ENCODE peak calls at places on chromosomes 4 and X, in seven cellular contexts. D is OCI-LY7, K is heart left ventricle, M is mammary epithelial cell, B is A549, U is left lung, J is AG10803. I is an unnamed sample.

GRCh38 chrX:16788477-16788876 is 2.2 kb downstream of the TXLNG start:
- DNase-seq in D (no peak), K (no peak), M (no peak), B (no peak), U (no peak), J (peak), I (no peak)

GRCh38 chr4:101594588-101594987 is 195.9 kb upstream of the BANK1 start:
- DNase-seq in D (no peak), K (no peak), M (no peak), B (no peak), U (no peak), J (no peak), I (no peak)

GRCh38 chrX:19563327-19563726 is 48.0 kb upstream of the MAP3K15 start:
- DNase-seq in D (peak), K (no peak), M (no peak), B (no peak), U (no peak), J (no peak), I (no peak)

GRCh38 chrX:47030339-47030738 is 47.9 kb upstream of the RGN start:
- DNase-seq in D (peak), K (peak), M (peak), B (peak), U (no peak), J (peak), I (peak)

GRCh38 chrX:15167826-15168225 is 102.1 kb downstream of the ASB9 start:
- DNase-seq in D (no peak), K (no peak), M (no peak), B (no peak), U (no peak), J (no peak), I (no peak)

GRCh38 chrX:65752294-65752693 is 84.8 kb downstream of the MSN start:
- DNase-seq in D (no peak), K (no peak), M (no peak), B (no peak), U (no peak), J (no peak), I (no peak)

GRCh38 chr4:161813889-161814288 is 349.9 kb downstream of the FSTL5 start:
- DNase-seq in D (no peak), K (no peak), M (no peak), B (no peak), U (no peak), J (no peak), I (no peak)

GRCh38 chrX:30824275-30824674 is 64.8 kb downstream of the TAB3 start:
- DNase-seq in D (no peak), K (no peak), M (no peak), B (no peak), U (no peak), J (no peak), I (no peak)

GRCh38 chr4:13938299-13938698 is 310.8 kb upstream of the BOD1L1 start:
- DNase-seq in D (no peak), K (no peak), M (no peak), B (no peak), U (no peak), J (no peak), I (no peak)

GRCh38 chr4:74123065-74123728 is 24.2 kb upstream of the CXCL2 start:
- DNase-seq in D (no peak), K (peak), M (no peak), B (no peak), U (peak), J (peak), I (no peak)

GRCh38 chr4:6395466-6396228 is 76.8 kb downstream of the PPP2R2C start:
- DNase-seq in D (no peak), K (no peak), M (no peak), B (no peak), U (no peak), J (no peak), I (no peak)

GRCh38 chr4:147355849-147356248 is 125.0 kb upstream of the EDNRA start:
- DNase-seq in D (no peak), K (no peak), M (peak), B (no peak), U (no peak), J (peak), I (no peak)

GRCh38 chrX:14920196-14920595 is 47.0 kb downstream of the MOSPD2 start:
- DNase-seq in D (no peak), K (no peak), M (no peak), B (no peak), U (no peak), J (peak), I (no peak)

GRCh38 chr4:153154010-153154975 is 50.0 kb upstream of the TRIM2 start:
- DNase-seq in D (no peak), K (no peak), M (peak), B (no peak), U (no peak), J (peak), I (no peak)

GRCh38 chr4:184895012-184895795 is 69.4 kb upstream of the ACSL1 start:
- DNase-seq in D (no peak), K (no peak), M (no peak), B (no peak), U (no peak), J (no peak), I (no peak)

GRCh38 chr4:173547889-173548288 is 17.9 kb upstream of the HAND2 start:
- DNase-seq in D (no peak), K (no peak), M (no peak), B (no peak), U (no peak), J (no peak), I (peak)

GRCh38 chr4:102263024-102263787 is 82.1 kb downstream of the SLC39A8 start:
- DNase-seq in D (peak), K (no peak), M (peak), B (peak), U (no peak), J (peak), I (peak)

GRCh38 chr4:15077969-15078368 is 75.7 kb downstream of the CPEB2 start:
- DNase-seq in D (no peak), K (no peak), M (peak), B (no peak), U (no peak), J (peak), I (no peak)

GRCh38 chr4:34362654-34363053 is 1881.7 kb downstream of the ARAP2 start:
- DNase-seq in D (no peak), K (no peak), M (no peak), B (no peak), U (no peak), J (no peak), I (no peak)

GRCh38 chr4:144644368-144645101 is 1.4 kb upstream of the HHIP start:
- DNase-seq in D (no peak), K (no peak), M (no peak), B (no peak), U (no peak), J (no peak), I (no peak)

GRCh38 chr4:177266492-177266891 is 43.2 kb upstream of the NEIL3 start:
- DNase-seq in D (no peak), K (no peak), M (no peak), B (no peak), U (no peak), J (no peak), I (no peak)

GRCh38 chr4:144583658-144584057 is 62.3 kb upstream of the HHIP start:
- DNase-seq in D (no peak), K (no peak), M (peak), B (no peak), U (no peak), J (peak), I (no peak)

GRCh38 chrX:76555816-76556215 is 128.3 kb downstream of the MAGEE1 start:
- DNase-seq in D (peak), K (no peak), M (peak), B (peak), U (no peak), J (peak), I (peak)

GRCh38 chrX:129478516-129478915 is 44.8 kb downstream of the SMARCA1 start:
- DNase-seq in D (no peak), K (no peak), M (no peak), B (no peak), U (no peak), J (peak), I (no peak)

GRCh38 chrX:133380882-133381619 is 34.2 kb downstream of the GPC4 start:
- DNase-seq in D (peak), K (no peak), M (no peak), B (no peak), U (no peak), J (peak), I (no peak)

GRCh38 chr4:4693258-4693657 is 151.4 kb upstream of the STX18 start:
- DNase-seq in D (no peak), K (no peak), M (peak), B (no peak), U (no peak), J (peak), I (no peak)

GRCh38 chr4:129968366-129968765 is 872.4 kb downstream of the C4orf33 start:
- DNase-seq in D (no peak), K (no peak), M (no peak), B (no peak), U (no peak), J (no peak), I (no peak)

GRCh38 chr4:142314183-142314582 is 531.9 kb downstream of the INPP4B start:
- DNase-seq in D (no peak), K (no peak), M (no peak), B (no peak), U (no peak), J (no peak), I (no peak)

GRCh38 chr4:70903282-70903603 is 1.1 kb downstream of the MOB1B start:
- DNase-seq in D (no peak), K (no peak), M (peak), B (no peak), U (no peak), J (peak), I (peak)

GRCh38 chr4:26412381-26413372 is 77.6 kb downstream of the CCKAR start:
- DNase-seq in D (no peak), K (peak), M (no peak), B (no peak), U (no peak), J (no peak), I (no peak)

GRCh38 chrX:8607326-8607725 is 124.6 kb downstream of the ANOS1 start:
- DNase-seq in D (no peak), K (no peak), M (peak), B (no peak), U (no peak), J (no peak), I (no peak)

GRCh38 chr4:112515278-112516075 is 503 bp downstream of the NEUROG2 start:
- DNase-seq in D (peak), K (no peak), M (peak), B (no peak), U (no peak), J (no peak), I (peak)

DNA sequence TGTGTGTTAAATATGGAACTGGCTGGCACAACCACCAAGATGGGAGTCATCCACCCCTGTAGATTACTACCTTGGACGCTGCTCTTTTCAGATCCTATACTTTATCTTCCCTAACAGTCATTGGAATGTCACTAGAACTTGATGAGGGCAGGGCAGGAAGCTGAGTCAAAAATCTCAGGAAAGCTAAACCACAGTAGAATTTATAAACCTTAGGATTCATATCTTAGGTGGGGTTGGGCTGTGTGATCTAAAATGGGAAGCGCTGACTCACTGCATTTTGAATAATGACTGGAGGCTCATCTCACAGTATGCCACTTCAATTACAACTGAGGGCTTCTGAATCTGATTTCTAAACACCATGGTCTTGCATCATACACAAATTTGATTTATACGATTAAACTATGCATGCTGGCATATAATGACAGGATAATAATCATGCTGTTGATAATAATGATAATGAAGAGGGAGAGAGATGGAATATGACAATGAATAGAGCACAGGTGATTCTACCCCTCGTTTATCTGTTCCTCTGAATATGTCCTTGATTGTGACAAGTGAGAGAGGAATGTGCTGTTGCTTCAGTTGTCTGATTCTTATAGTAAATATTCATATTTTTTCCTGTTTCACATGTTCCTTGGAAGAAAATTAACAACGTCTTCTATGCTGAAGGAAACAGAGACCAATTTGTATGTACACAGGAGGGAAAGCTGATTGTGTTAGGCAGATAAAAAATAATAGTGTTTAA is 270.3 kb upstream of the HS3ST1 start:
- DNase-seq in D (no peak), K (no peak), M (peak), B (no peak), U (no peak), J (no peak), I (no peak)
- H3K4me3 ChIP-seq in D (no peak), K (no peak), M (no peak), B (no peak), U (no peak), J (no peak), I (no peak)

DNA sequence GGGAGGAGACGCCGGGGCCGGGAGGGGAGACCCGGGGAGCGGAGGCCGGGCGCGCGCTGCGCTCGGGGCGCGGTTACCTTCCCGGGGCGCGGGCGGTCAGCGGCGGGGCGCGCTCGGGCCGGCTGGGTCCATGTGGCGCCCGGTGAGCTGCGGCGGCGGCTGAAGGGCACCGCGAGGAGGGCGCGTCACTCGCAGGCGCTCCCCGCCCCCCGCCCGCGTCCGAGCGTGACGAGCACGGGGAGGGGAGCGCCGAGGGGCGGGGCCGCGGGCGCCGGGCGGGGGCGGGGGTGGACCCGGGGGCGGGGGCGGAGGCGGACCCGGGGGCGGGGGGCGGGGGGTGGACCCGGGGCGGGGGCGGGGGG is at the start of gene CPLX1:
- DNase-seq in D (peak), K (no peak), M (no peak), B (no peak), U (no peak), J (no peak), I (peak)
- H3K4me3 ChIP-seq in D (peak), K (peak), M (peak), B (peak), U (peak), J (no peak), I (peak)

GRCh38 chr4:48478273-48478672 is 4.9 kb upstream of the SLC10A4 start:
- DNase-seq in D (no peak), K (no peak), M (no peak), B (no peak), U (no peak), J (no peak), I (no peak)

GRCh38 chr4:48484494-48485168 is 1.5 kb downstream of the SLC10A4 start:
- DNase-seq in D (no peak), K (no peak), M (no peak), B (no peak), U (no peak), J (no peak), I (no peak)

GRCh38 chr4:48481581-48481980 is 1.6 kb upstream of the SLC10A4 start:
- DNase-seq in D (no peak), K (no peak), M (no peak), B (no peak), U (no peak), J (no peak), I (peak)

GRCh38 chr4:48483006-48483776 is at the start of gene SLC10A4:
- DNase-seq in D (no peak), K (no peak), M (no peak), B (peak), U (no peak), J (no peak), I (peak)

DNA sequence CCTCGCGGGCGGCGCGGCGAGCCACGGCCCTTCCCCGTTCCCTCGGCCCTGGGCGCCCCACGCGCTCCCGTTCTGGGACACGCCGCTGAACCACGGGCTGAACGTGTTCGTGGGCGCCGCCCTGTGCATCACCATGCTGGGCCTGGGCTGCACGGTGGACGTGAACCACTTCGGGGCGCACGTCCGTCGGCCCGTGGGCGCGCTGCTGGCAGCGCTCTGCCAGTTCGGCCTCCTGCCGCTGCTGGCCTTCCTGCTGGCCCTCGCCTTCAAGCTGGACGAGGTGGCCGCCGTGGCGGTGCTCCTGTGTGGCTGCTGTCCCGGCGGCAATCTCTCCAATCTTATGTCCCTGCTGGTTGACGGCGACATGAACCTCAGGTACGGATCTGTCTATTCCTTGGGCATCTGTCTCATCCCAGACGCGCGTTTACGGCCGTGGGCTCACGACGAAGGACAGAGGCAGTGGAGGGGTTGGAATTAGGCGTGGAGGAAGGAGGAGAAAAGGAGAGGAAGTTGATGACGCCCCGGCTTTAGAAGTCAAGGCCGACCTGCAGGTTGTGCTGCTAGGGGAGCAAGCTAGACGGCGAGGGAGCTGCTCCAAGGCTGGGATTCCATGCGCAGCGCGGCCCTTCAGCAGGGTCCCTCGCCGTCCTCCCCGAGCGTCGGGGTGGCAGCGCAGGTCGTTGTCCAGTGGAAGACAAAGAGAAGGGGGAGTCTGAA is 792 bp downstream of the SLC10A4 start:
- DNase-seq in D (no peak), K (no peak), M (no peak), B (no peak), U (no peak), J (no peak), I (peak)
- H3K4me3 ChIP-seq in D (no peak), K (peak), M (no peak), B (peak), U (peak), J (no peak), I (peak)

DNA sequence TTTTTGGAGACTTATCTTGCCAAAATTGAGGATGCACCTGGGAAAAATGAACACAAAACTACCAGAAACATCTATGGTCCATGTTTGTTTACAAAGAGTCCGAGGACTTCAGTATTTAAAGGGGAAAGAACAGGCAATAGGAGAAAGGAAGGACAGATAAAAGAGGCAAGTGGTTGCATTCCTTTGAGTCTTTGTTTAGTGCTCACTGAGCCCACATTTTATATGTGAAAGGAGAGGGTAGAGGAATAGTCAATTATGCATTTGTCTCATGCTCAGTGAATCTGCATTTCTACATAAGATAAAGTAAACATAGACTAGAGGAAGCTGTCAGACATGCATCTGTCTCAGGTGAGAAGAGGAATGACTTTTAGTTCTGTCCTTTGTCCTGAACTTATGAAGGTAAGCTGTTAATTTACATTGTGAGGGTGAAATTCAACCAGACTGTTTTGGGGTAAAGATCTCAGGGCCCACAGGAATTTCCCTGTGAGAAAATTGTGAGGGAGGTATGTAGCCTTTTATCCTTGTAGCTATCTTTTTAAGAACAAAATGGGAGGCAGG is 4.5 kb downstream of the DMP1 start:
- DNase-seq in D (no peak), K (no peak), M (no peak), B (no peak), U (no peak), J (no peak), I (no peak)
- H3K4me3 ChIP-seq in D (no peak), K (no peak), M (no peak), B (no peak), U (no peak), J (no peak), I (no peak)

DNA sequence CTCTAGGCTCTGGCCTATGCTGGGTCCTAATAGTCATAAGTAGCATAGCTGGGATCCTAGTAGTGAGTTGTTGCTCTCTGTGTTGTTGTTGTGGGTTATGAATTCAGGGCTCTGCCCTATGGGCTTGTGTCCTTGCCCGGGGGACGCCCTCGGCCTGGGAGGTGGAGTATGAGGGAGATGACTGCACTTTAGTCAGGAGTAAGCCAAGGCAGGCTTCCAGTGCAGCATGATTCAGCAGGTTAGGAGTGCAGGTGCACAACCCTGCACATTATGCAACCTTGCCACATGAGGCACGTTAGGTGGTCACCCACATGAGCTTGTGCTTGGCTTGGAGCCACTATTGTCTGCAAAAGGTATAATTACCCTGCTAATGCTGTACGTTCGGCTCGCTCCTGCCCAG is 58.4 kb upstream of the CCDC149 start:
- DNase-seq in D (no peak), K (no peak), M (peak), B (no peak), U (no peak), J (no peak), I (no peak)
- H3K4me3 ChIP-seq in D (no peak), K (no peak), M (no peak), B (no peak), U (no peak), J (no peak), I (no peak)